ENCODE peak calls at places on chromosomes 5 and 9, in ten cellular contexts. H, J, V, O, K, Y, T, M, U and G are unnamed samples.

GRCh38 chr9:33148367-33149019 is 18.6 kb downstream of the B4GALT1 start:
- DNase-seq in J (no peak), M (no peak), O (no peak), K (no peak), Y (no peak), U (no peak), H (no peak), V (no peak), T (no peak), G (no peak)

GRCh38 chr9:123364241-123364824 is 8.3 kb downstream of the CRB2 start:
- DNase-seq in J (no peak), Y (peak), O (no peak), H (peak), V (no peak), K (no peak), U (no peak), M (peak), T (no peak), G (no peak)

GRCh38 chr9:87201316-87201715 is 254.0 kb upstream of the GAS1 start:
- DNase-seq in H (no peak), Y (peak), J (no peak), M (no peak), O (no peak), T (no peak), V (peak), K (no peak), U (no peak), G (no peak)

GRCh38 chr9:607417-607816 is 234.1 kb upstream of the DMRT1 start:
- DNase-seq in T (no peak), V (no peak), M (no peak), U (no peak), H (no peak), K (no peak), O (no peak), J (no peak), Y (no peak), G (no peak)

GRCh38 chr9:138077898-138078540 is 200.4 kb downstream of the CACNA1B start:
- DNase-seq in V (no peak), U (no peak), O (no peak), J (no peak), Y (no peak), T (peak), K (no peak), H (no peak), M (no peak), G (no peak)

GRCh38 chr5:63648376-63648775 is 313.9 kb downstream of the HTR1A start:
- DNase-seq in U (no peak), J (no peak), V (no peak), Y (no peak), O (no peak), M (no peak), H (no peak), T (no peak), K (peak), G (no peak)

GRCh38 chr5:115333164-115333563 is 36.7 kb upstream of the CCDC112 start:
- DNase-seq in O (no peak), M (no peak), J (no peak), T (no peak), K (peak), U (no peak), Y (no peak), H (no peak), V (no peak), G (no peak)

GRCh38 chr9:113502427-113503008 is 39.0 kb downstream of the RGS3 start:
- DNase-seq in H (no peak), M (no peak), T (no peak), V (no peak), Y (no peak), O (no peak), K (no peak), U (no peak), J (no peak), G (no peak)

GRCh38 chr9:97564291-97565175 is 63.1 kb downstream of the TMOD1 start:
- DNase-seq in U (no peak), O (peak), T (no peak), J (no peak), M (peak), V (peak), Y (peak), K (peak), H (no peak), G (no peak)

GRCh38 chr9:19298601-19299000 is 68.1 kb downstream of the DENND4C start:
- DNase-seq in H (no peak), T (no peak), O (no peak), U (no peak), J (no peak), K (no peak), Y (peak), M (no peak), V (no peak), G (no peak)

GRCh38 chr5:127891942-127892341 is 188.8 kb downstream of the CCDC192 start:
- DNase-seq in Y (no peak), J (no peak), K (no peak), H (no peak), T (no peak), V (no peak), U (no peak), M (no peak), O (no peak), G (no peak)